ENCODE peak calls at places on chromosomes 5 and 9, in six cellular contexts. F, B, D, K, M and W are unnamed samples. For H3K9me3, the result is how much of the 10 kb centered on the place peaks cover.

GRCh38 chr5:91307023-91307422 is 76.1 kb downstream of the ARRDC3 start:
- DNase-seq in F (no peak), B (no peak), D (peak), K (no peak), M (peak), W (no peak)

GRCh38 chr9:119052339-119053030 is 316.8 kb downstream of the BRINP1 start:
- DNase-seq in F (no peak), B (no peak), D (peak), K (no peak), M (peak), W (no peak)

GRCh38 chr5:140360101-140360500 is at the start of gene SLC4A9:
- DNase-seq in F (no peak), B (no peak), D (no peak), K (no peak), M (no peak), W (no peak)

GRCh38 chr5:17050236-17050635 is 114.1 kb upstream of the MYO10 start:
- DNase-seq in F (no peak), B (no peak), D (no peak), K (no peak), M (no peak), W (no peak)

GRCh38 chr9:121485618-121486531 is 13.8 kb downstream of the GGTA1 start:
- DNase-seq in F (no peak), B (no peak), D (no peak), K (peak), M (no peak), W (no peak)

GRCh38 chr5:108387756-108388155 is 5.9 kb upstream of the FBXL17 start:
- DNase-seq in F (no peak), B (no peak), D (no peak), K (no peak), M (no peak), W (no peak)

GRCh38 chr9:76571288-76572204 is 112.6 kb downstream of the GCNT1 start:
- DNase-seq in F (no peak), B (no peak), D (no peak), K (no peak), M (peak), W (peak)

GRCh38 chr5:96079075-96079474 is 117.4 kb upstream of the ELL2 start:
- DNase-seq in F (no peak), B (no peak), D (no peak), K (no peak), M (no peak), W (no peak)

GRCh38 chr5:17732351-17732923 is 98.2 kb downstream of the TAF11L14 start:
- DNase-seq in F (no peak), B (no peak), D (no peak), K (no peak), M (no peak), W (no peak)

GRCh38 chr5:77358566-77359205 is 133.4 kb downstream of the WDR41 start:
- DNase-seq in F (no peak), B (no peak), D (no peak), K (no peak), M (no peak), W (no peak)

GRCh38 chr5:37222181-37222580 is 27.0 kb downstream of the CPLANE1 start:
- DNase-seq in F (no peak), B (no peak), D (no peak), K (no peak), M (no peak), W (no peak)

GRCh38 chr9:18260527-18260926 is 213.4 kb upstream of the ADAMTSL1 start:
- DNase-seq in F (no peak), B (no peak), D (no peak), K (no peak), M (no peak), W (no peak)

GRCh38 chr5:176560364-176560763 is 11.2 kb downstream of the CDHR2 start:
- DNase-seq in F (no peak), B (peak), D (no peak), K (no peak), M (no peak), W (no peak)

GRCh38 chr5:137699291-137700281 is 36.3 kb downstream of the KLHL3 start:
- DNase-seq in F (no peak), B (no peak), D (peak), K (no peak), M (no peak), W (no peak)

GRCh38 chr9:125985998-125986655 is 239.0 kb downstream of the PBX3 start:
- DNase-seq in F (no peak), B (no peak), D (no peak), K (peak), M (peak), W (no peak)

GRCh38 chr5:155128786-155129512 is 115.4 kb downstream of the KIF4B start:
- DNase-seq in F (no peak), B (no peak), D (no peak), K (no peak), M (no peak), W (no peak)

GRCh38 chr9:69758001-69758730 is 1.6 kb downstream of the PTAR1 start:
- DNase-seq in F (no peak), B (no peak), D (no peak), K (no peak), M (no peak), W (no peak)

GRCh38 chr5:173500213-173500560 is 116.3 kb downstream of the BOD1 start:
- DNase-seq in F (peak), B (no peak), D (no peak), K (no peak), M (no peak), W (no peak)

GRCh38 chr9:18269561-18269960 is 204.4 kb upstream of the ADAMTSL1 start:
- DNase-seq in F (no peak), B (no peak), D (no peak), K (no peak), M (no peak), W (no peak)

GRCh38 chr9:5870691-5871090 is 20.0 kb upstream of the MLANA start:
- DNase-seq in F (peak), B (no peak), D (peak), K (no peak), M (no peak), W (no peak)

GRCh38 chr5:4581289-4581688 is 558.8 kb upstream of the ADAMTS16 start:
- DNase-seq in F (no peak), B (no peak), D (no peak), K (no peak), M (no peak), W (no peak)

GRCh38 chr5:125695994-125696679 is 727.1 kb upstream of the GRAMD2B start:
- DNase-seq in F (no peak), B (no peak), D (no peak), K (no peak), M (no peak), W (no peak)

GRCh38 chr5:170896779-170897178 is 35.0 kb downstream of the RANBP17 start:
- DNase-seq in F (peak), B (no peak), D (no peak), K (no peak), M (no peak), W (no peak)

GRCh38 chr5:144778546-144778945 is 607.9 kb downstream of the KCTD16 start:
- DNase-seq in F (no peak), B (no peak), D (no peak), K (no peak), M (no peak), W (no peak)

GRCh38 chr9:130313103-130313858 is 47.7 kb downstream of the HMCN2 start:
- DNase-seq in F (no peak), B (no peak), D (no peak), K (no peak), M (no peak), W (no peak)

GRCh38 chr5:131368866-131369265 is 105.0 kb downstream of the CDC42SE2 start:
- DNase-seq in F (no peak), B (no peak), D (no peak), K (no peak), M (no peak), W (no peak)

GRCh38 chr9:8329561-8330283 is 530.1 kb upstream of the DMAC1 start:
- DNase-seq in F (no peak), B (no peak), D (no peak), K (no peak), M (peak), W (no peak)

GRCh38 chr5:32339198-32339597 is 26.5 kb upstream of the MTMR12 start:
- DNase-seq in F (no peak), B (no peak), D (no peak), K (no peak), M (no peak), W (no peak)

GRCh38 chr5:135426102-135427082 is 20.8 kb downstream of the DCANP1 start:
- DNase-seq in F (no peak), B (no peak), D (no peak), K (peak), M (no peak), W (no peak)

GRCh38 chr5:148729182-148729581 is 74.9 kb upstream of the HTR4 start:
- DNase-seq in F (no peak), B (no peak), D (no peak), K (no peak), M (peak), W (no peak)

GRCh38 chr5:124252094-124252750 is 494.2 kb downstream of the ZNF608 start:
- DNase-seq in F (no peak), B (no peak), D (no peak), K (no peak), M (no peak), W (peak)

GRCh38 chr9:97419315-97419867 is 7.5 kb downstream of the TDRD7 start:
- DNase-seq in F (no peak), B (no peak), D (no peak), K (no peak), M (no peak), W (peak)

GRCh38 chr5:56640763-56641406 is 174.5 kb upstream of the MAP3K1 start:
- DNase-seq in F (peak), B (no peak), D (peak), K (peak), M (peak), W (no peak)

GRCh38 chr9:112836394-112836793 is 54.3 kb downstream of the SLC46A2 start:
- DNase-seq in F (no peak), B (no peak), D (no peak), K (peak), M (peak), W (no peak)

GRCh38 chr5:87844449-87844848 is 424.2 kb downstream of the TMEM161B start:
- DNase-seq in F (no peak), B (no peak), D (no peak), K (no peak), M (no peak), W (no peak)

GRCh38 chr9:27088981-27089380 is 20.0 kb upstream of the TEK start:
- DNase-seq in F (no peak), B (no peak), D (no peak), K (no peak), M (no peak), W (no peak)

GRCh38 chr5:43563321-43563720 is 6.4 kb upstream of the PAIP1 start:
- DNase-seq in F (no peak), B (no peak), D (no peak), K (no peak), M (no peak), W (no peak)

GRCh38 chr5:138745268-138745667 is 8.0 kb upstream of the CTNNA1 start:
- DNase-seq in F (no peak), B (no peak), D (no peak), K (no peak), M (no peak), W (no peak)

GRCh38 chr9:123339666-123340414 is 16.2 kb upstream of the CRB2 start:
- DNase-seq in F (no peak), B (peak), D (peak), K (peak), M (peak), W (no peak)
- H3K4me3 ChIP-seq in F (no peak), B (peak), D (no peak), K (peak), M (peak), W (peak)

DNA sequence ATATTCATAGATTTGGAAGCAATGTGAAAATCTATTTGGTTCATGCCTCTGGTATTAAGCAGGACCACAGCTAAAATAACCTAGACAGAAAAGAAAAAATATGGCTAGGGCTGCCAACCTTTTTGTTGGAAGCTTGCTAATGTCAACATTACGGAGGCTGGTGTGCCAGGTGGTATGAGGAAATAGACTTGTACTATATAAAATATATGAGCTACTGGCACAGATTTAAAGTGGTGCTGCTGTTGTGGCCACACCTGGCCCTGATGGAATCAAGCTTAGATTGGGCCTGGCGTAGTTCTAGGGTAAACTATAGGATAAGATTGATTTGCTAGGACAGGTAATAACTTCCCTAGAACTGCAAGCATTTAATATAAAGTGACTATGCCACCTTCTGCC is 10.6 kb upstream of the PARP8 start:
- DNase-seq in F (peak), B (no peak), D (peak), K (no peak), M (peak), W (no peak)
- TF ChIP-seq CTCF in F (no peak), B (no peak), D (no peak), K (no peak), M (no peak), W (no peak)

DNA sequence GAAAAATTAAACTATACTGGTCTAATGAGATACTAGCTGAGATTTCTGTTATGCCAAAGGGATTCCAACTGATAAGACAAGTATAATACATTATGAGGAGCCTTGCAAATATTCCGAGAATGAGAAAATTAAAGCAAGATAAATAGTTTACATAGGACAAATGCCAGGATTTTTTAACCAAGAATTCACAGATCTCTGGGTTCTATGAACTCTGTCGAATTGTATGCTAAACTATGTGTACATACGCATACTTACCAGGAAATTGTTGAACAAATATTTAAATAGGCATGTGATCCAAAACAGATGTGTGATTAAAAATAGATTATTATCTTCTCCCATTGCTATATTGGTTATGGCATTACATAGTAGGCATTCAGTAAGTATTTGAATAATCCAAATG is 616.6 kb downstream of the GABRG2 start:
- DNase-seq in F (no peak), B (no peak), D (no peak), K (no peak), M (no peak), W (no peak)
- H3K9me3 ChIP-seq in F (under half), B (under half), D (under half), K (under half), M (under half), W (under half)

DNA sequence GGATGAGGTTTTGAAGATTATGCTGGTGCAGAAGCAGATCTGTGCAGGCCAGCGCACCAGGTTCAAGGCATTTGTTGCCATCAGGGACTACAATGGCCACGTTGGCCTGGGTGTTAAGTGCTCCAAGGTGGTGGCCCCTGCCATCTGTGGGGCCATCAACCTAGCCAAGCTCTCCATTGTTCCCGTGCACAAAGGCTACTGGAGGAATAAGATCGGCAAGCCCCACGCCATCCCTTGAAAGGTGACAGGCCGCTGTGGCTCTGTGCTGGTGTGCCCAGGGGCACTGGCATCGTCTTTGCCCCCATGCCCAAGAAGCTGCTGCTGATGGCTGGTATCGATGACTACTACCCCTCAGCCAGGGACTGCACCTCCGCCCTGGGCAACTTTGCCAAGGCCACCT is 142.5 kb downstream of the SPATA31D1 start:
- DNase-seq in F (no peak), B (no peak), D (no peak), K (no peak), M (no peak), W (no peak)
- H3K4me3 ChIP-seq in F (no peak), B (no peak), D (no peak), K (no peak), M (no peak), W (no peak)

GRCh38 chr9:1013018-1013417 is 36.6 kb downstream of the DMRT3 start:
- DNase-seq in F (no peak), B (no peak), D (no peak), K (no peak), M (no peak), W (no peak)

GRCh38 chr9:1024112-1024511 is 26.0 kb upstream of the DMRT2 start:
- DNase-seq in F (no peak), B (no peak), D (no peak), K (no peak), M (no peak), W (no peak)

GRCh38 chr9:1018121-1018520 is 32.0 kb upstream of the DMRT2 start:
- DNase-seq in F (no peak), B (no peak), D (peak), K (no peak), M (peak), W (no peak)
- TF ChIP-seq CTCF in F (no peak), B (no peak), D (peak), K (peak), M (peak), W (no peak)

DNA sequence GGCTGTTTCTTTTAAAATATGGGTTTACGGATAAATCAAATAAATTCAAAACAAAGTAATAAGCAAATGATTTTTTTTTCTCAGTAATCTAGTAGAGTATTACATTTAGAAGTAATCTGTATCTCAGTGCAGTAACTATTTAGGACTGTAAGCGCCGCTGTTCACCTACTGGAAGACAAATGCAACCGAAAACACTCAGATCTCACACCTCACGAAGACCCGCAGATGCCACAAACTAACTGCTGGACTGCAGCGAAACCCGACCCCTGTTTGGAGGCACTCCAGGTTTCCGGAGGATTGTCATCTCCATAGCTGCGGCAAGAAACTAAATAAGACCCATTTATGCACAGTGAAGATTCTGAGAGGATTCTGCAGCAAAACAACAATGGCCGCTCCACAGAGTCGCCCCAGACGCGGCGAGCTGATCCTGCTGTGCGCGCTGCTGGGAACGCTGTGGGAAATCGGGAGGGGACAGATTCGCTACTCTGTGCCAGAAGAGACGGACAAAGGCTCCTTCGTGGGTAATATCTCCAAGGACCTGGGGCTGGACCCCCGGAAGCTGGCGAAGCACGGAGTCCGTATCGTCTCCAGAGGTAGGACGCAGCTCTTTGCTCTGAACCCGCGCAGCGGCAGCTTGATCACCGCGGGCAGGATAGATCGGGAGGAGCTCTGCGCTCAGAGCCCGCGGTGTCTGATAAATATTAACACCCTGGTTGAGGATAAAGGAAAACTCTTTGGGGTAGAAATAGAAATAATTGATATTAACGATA is at the start of gene PCDHGA8:
- DNase-seq in F (no peak), B (no peak), D (no peak), K (no peak), M (no peak), W (no peak)
- H3K9me3 ChIP-seq in F (under half), B (under half), D (under half), K (under half), M (half or more), W (half or more)

GRCh38 chr5:40483316-40483715 is 196.4 kb upstream of the PTGER4 start:
- DNase-seq in F (no peak), B (no peak), D (no peak), K (no peak), M (no peak), W (no peak)

GRCh38 chr5:40484495-40484894 is 195.2 kb upstream of the PTGER4 start:
- DNase-seq in F (no peak), B (no peak), D (no peak), K (no peak), M (no peak), W (no peak)

GRCh38 chr5:40490464-40491083 is 189.1 kb upstream of the PTGER4 start:
- DNase-seq in F (no peak), B (no peak), D (no peak), K (no peak), M (no peak), W (no peak)

GRCh38 chr5:40485021-40485998 is 194.4 kb upstream of the PTGER4 start:
- DNase-seq in F (no peak), B (no peak), D (no peak), K (no peak), M (no peak), W (no peak)

DNA sequence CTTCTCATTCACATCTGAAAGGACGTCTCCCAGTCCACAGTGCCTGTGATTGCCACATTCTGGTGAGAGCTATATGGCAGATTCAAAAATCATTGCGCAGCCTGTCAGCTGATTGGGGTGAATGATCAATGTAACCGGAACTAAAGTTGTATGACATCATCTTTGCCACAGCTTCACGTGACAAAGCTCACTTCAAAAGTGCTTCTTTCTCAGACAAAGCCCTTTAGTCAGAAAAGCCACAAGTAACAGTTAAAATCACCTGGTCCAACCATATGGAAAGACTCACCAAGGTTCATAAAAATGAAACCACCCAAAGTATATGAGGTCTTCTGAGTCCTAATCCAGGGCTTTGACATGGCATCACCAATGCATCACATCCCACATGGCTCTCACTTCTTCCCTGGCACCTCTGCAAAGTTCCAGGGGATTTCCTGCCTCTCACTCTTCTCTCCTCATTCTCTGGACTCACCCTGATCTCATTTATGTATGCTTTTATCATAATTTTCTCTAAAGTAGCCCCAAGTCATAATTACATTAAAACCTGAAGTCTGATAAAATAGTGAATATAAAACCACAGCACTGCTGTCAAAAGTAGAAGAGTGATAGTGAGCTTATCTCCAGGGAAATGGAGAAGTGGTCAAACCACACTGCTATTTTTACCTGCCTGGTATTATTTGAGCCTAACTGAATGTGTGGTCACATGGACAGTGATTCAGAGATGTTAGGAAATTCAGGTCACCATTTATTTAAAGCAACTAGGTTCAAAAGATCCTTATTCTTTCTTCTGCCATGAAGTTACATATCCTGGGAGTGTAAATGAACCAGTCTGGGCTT is 193.1 kb upstream of the PTGER4 start:
- DNase-seq in F (no peak), B (peak), D (no peak), K (peak), M (no peak), W (no peak)
- H3K4me3 ChIP-seq in F (no peak), B (no peak), D (no peak), K (no peak), M (no peak), W (no peak)